ENCODE peak calls at places on chromosomes 11 and 22, in four cellular contexts. K, J, P and Y are unnamed samples.
A peak's percentile ranks its signal among the peaks of the same experiment; 100 is the strongest.

GRCh38 chr11:88175004-88175706 is at the start of gene RAB38:
- DNase-seq in K (peak; percentile 67), J (peak; percentile 39), P (peak; percentile 60), Y (peak; percentile 68)

GRCh38 chr22:30423296-30423958 is 2.1 kb upstream of the MTFP1 start:
- DNase-seq in K (no peak), P (no peak), J (no peak), Y (no peak)

GRCh38 chr11:36463781-36464180 is 46.3 kb downstream of the TRAF6 start:
- DNase-seq in J (no peak), P (no peak), K (no peak), Y (no peak)

GRCh38 chr11:105720096-105720495 is 110.2 kb downstream of the GRIA4 start:
- DNase-seq in P (no peak), K (no peak), J (no peak), Y (no peak)

GRCh38 chr11:6418199-6418957 is 516 bp downstream of the APBB1 start:
- DNase-seq in P (no peak), J (no peak), K (peak; percentile 32), Y (peak; percentile 39)

GRCh38 chr11:134041791-134042696 is 26.8 kb upstream of the JAM3 start:
- DNase-seq in P (no peak), K (no peak), J (no peak), Y (no peak)

GRCh38 chr11:64067257-64067993 is 31.7 kb downstream of the FLRT1 start:
- DNase-seq in P (no peak), K (no peak), J (no peak), Y (no peak)

GRCh38 chr22:24506802-24507438 is 11.8 kb downstream of the UPB1 start:
- DNase-seq in K (peak; percentile 7), P (no peak), J (no peak), Y (no peak)

GRCh38 chr11:62858201-62858600 is 18.8 kb upstream of the WDR74 start:
- DNase-seq in J (no peak), K (no peak), P (no peak), Y (no peak)

GRCh38 chr11:134207538-134208239 is 16.1 kb downstream of the NCAPD3 start:
- DNase-seq in P (peak; percentile 58), J (no peak), K (peak; percentile 22), Y (peak; percentile 59)

GRCh38 chr22:48746789-48747425 is 1080.8 kb downstream of the BRD1 start:
- DNase-seq in J (no peak), P (no peak), K (no peak), Y (no peak)

GRCh38 chr11:121615506-121615905 is 162.7 kb upstream of the SORL1-AS1 start:
- DNase-seq in P (no peak), K (no peak), J (no peak), Y (no peak)

GRCh38 chr11:131463162-131463561 is 92.7 kb downstream of the NTM start:
- DNase-seq in P (no peak), K (no peak), J (no peak), Y (no peak)

GRCh38 chr22:50112151-50113118 is 22.6 kb downstream of the MOV10L1 start:
- DNase-seq in J (no peak), K (no peak), P (no peak), Y (no peak)

GRCh38 chr22:43042101-43042780 is 27.3 kb upstream of the PACSIN2 start:
- DNase-seq in P (no peak), K (no peak), J (no peak), Y (peak; percentile 19)

GRCh38 chr22:49638788-49639187 is 188.9 kb downstream of the BRD1 start:
- DNase-seq in K (peak; percentile 71), P (no peak), J (no peak), Y (no peak)

GRCh38 chr11:47394322-47395224 is 13.8 kb upstream of the SLC39A13 start:
- DNase-seq in P (peak; percentile 77), K (peak; percentile 67), J (peak; percentile 87), Y (no peak)

GRCh38 chr22:47281126-47282106 is 519.0 kb downstream of the TBC1D22A start:
- DNase-seq in K (no peak), J (no peak), P (peak; percentile 32), Y (no peak)

GRCh38 chr22:24443668-24444067 is 16.3 kb downstream of the ADORA2A start:
- DNase-seq in K (no peak), J (no peak), P (no peak), Y (no peak)

GRCh38 chr11:73965076-73965763 is 14.4 kb downstream of the DNAJB13 start:
- DNase-seq in K (no peak), P (peak; percentile 46), J (no peak), Y (no peak)

GRCh38 chr11:15194671-15195415 is 80.1 kb downstream of the INSC start:
- DNase-seq in J (no peak), K (no peak), P (no peak), Y (no peak)

GRCh38 chr11:135023499-135023898 is 611.5 kb upstream of the B3GAT1 start:
- DNase-seq in J (no peak), P (no peak), K (no peak), Y (no peak)

GRCh38 chr22:19604711-19605268 is 80.6 kb upstream of the CLDN5 start:
- DNase-seq in K (no peak), J (no peak), P (no peak), Y (no peak)

GRCh38 chr11:61007971-61008896 is 36.8 kb downstream of the CD6 start:
- DNase-seq in P (no peak), J (no peak), K (no peak), Y (peak; percentile 25)

GRCh38 chr11:69818243-69819108 is 740 bp downstream of the FGF3 start:
- DNase-seq in P (no peak), K (no peak), J (no peak), Y (no peak)

GRCh38 chr11:65915821-65916251 is 3.0 kb downstream of the C11orf68 start:
- DNase-seq in J (no peak), P (peak; percentile 96), K (peak; percentile 96), Y (peak; percentile 57)

GRCh38 chr22:26734339-26735018 is 77.1 kb downstream of the MIAT start:
- DNase-seq in P (no peak), K (no peak), J (no peak), Y (no peak)

GRCh38 chr11:106161775-106162174 is 84.3 kb downstream of the AASDHPPT start:
- DNase-seq in J (no peak), P (no peak), K (no peak), Y (no peak)

GRCh38 chr22:43331064-43331435 is 12.1 kb downstream of the SCUBE1 start:
- DNase-seq in P (no peak), K (no peak), J (no peak), Y (no peak)

GRCh38 chr11:134486704-134487103 is 74.7 kb upstream of the B3GAT1 start:
- DNase-seq in P (no peak), J (no peak), K (no peak), Y (no peak)

GRCh38 chr22:38504731-38505594 is 1.1 kb downstream of the DDX17 start:
- DNase-seq in J (peak; percentile 39), K (peak; percentile 71), P (peak; percentile 69), Y (peak; percentile 72)

GRCh38 chr11:69425895-69426544 is 55.4 kb upstream of the LINC01488 start:
- DNase-seq in P (no peak), K (no peak), J (no peak), Y (no peak)

GRCh38 chr11:35747638-35748037 is 85.1 kb downstream of the TRIM44 start:
- DNase-seq in K (no peak), P (no peak), J (no peak), Y (peak; percentile 55)